ENCODE peak calls at places on chromosome 5, in six cellular contexts. One of them, this sample, is unnamed.

GRCh38 chr5:134440185-134440755 is 28.6 kb upstream of the CDKN2AIPNL start:
- DNase-seq in left ventricle myocardium inferior: no peak
- DNase-seq in WERI-Rb-1: no peak
- DNase-seq in aorta: no peak
- DNase-seq in mammary epithelial cell: no peak
- DNase-seq in SJSA1: no peak
- DNase-seq in this sample: no peak

GRCh38 chr5:120039111-120039510 is 409.8 kb downstream of the FAM170A start:
- DNase-seq in WERI-Rb-1: no peak
- DNase-seq in mammary epithelial cell: no peak
- DNase-seq in aorta: no peak
- DNase-seq in SJSA1: no peak
- DNase-seq in left ventricle myocardium inferior: no peak
- DNase-seq in this sample: no peak

GRCh38 chr5:14268738-14269137 is 125.6 kb downstream of the TRIO start:
- DNase-seq in SJSA1: no peak
- DNase-seq in left ventricle myocardium inferior: no peak
- DNase-seq in mammary epithelial cell: no peak
- DNase-seq in WERI-Rb-1: no peak
- DNase-seq in aorta: peak
- DNase-seq in this sample: no peak

GRCh38 chr5:16707869-16708192 is 91.0 kb upstream of the RETREG1 start:
- DNase-seq in mammary epithelial cell: no peak
- DNase-seq in left ventricle myocardium inferior: no peak
- DNase-seq in SJSA1: no peak
- DNase-seq in aorta: no peak
- DNase-seq in WERI-Rb-1: no peak
- DNase-seq in this sample: no peak

GRCh38 chr5:154365823-154366222 is 80.0 kb upstream of the SAP30L start:
- DNase-seq in mammary epithelial cell: peak
- DNase-seq in aorta: no peak
- DNase-seq in left ventricle myocardium inferior: no peak
- DNase-seq in SJSA1: peak
- DNase-seq in WERI-Rb-1: no peak
- DNase-seq in this sample: peak

GRCh38 chr5:72637058-72637457 is 129.8 kb upstream of the ZNF366 start:
- DNase-seq in aorta: no peak
- DNase-seq in SJSA1: no peak
- DNase-seq in left ventricle myocardium inferior: no peak
- DNase-seq in mammary epithelial cell: no peak
- DNase-seq in WERI-Rb-1: no peak
- DNase-seq in this sample: no peak

GRCh38 chr5:128574041-128574440 is 36.0 kb upstream of the FBN2 start:
- DNase-seq in SJSA1: no peak
- DNase-seq in mammary epithelial cell: peak
- DNase-seq in left ventricle myocardium inferior: no peak
- DNase-seq in WERI-Rb-1: no peak
- DNase-seq in aorta: no peak
- DNase-seq in this sample: no peak

GRCh38 chr5:169944922-169945675 is 35.2 kb downstream of the INSYN2B start:
- DNase-seq in SJSA1: peak
- DNase-seq in aorta: no peak
- DNase-seq in WERI-Rb-1: no peak
- DNase-seq in mammary epithelial cell: no peak
- DNase-seq in left ventricle myocardium inferior: no peak
- DNase-seq in this sample: no peak

GRCh38 chr5:151040211-151040747 is 19.9 kb downstream of the GPX3 start:
- DNase-seq in WERI-Rb-1: no peak
- DNase-seq in SJSA1: no peak
- DNase-seq in mammary epithelial cell: peak
- DNase-seq in aorta: no peak
- DNase-seq in left ventricle myocardium inferior: peak
- DNase-seq in this sample: peak

GRCh38 chr5:102764381-102765005 is 9.4 kb downstream of the PAM start:
- DNase-seq in aorta: no peak
- DNase-seq in WERI-Rb-1: no peak
- DNase-seq in SJSA1: no peak
- DNase-seq in left ventricle myocardium inferior: no peak
- DNase-seq in mammary epithelial cell: no peak
- DNase-seq in this sample: no peak

GRCh38 chr5:72246239-72246580 is 73.8 kb downstream of the MRPS27 start:
- DNase-seq in WERI-Rb-1: no peak
- DNase-seq in mammary epithelial cell: no peak
- DNase-seq in aorta: no peak
- DNase-seq in left ventricle myocardium inferior: no peak
- DNase-seq in SJSA1: peak
- DNase-seq in this sample: no peak

GRCh38 chr5:133932441-133933168 is 35.8 kb downstream of the C5orf15 start:
- DNase-seq in mammary epithelial cell: no peak
- DNase-seq in left ventricle myocardium inferior: no peak
- DNase-seq in aorta: no peak
- DNase-seq in WERI-Rb-1: no peak
- DNase-seq in SJSA1: no peak
- DNase-seq in this sample: no peak

GRCh38 chr5:168875839-168876238 is 296.7 kb upstream of the PANK3 start:
- DNase-seq in SJSA1: no peak
- DNase-seq in left ventricle myocardium inferior: no peak
- DNase-seq in mammary epithelial cell: no peak
- DNase-seq in WERI-Rb-1: no peak
- DNase-seq in aorta: no peak
- DNase-seq in this sample: no peak

GRCh38 chr5:103120607-103121200 is 603 bp downstream of the PPIP5K2 start:
- DNase-seq in mammary epithelial cell: peak
- DNase-seq in left ventricle myocardium inferior: no peak
- DNase-seq in aorta: no peak
- DNase-seq in WERI-Rb-1: peak
- DNase-seq in SJSA1: peak
- DNase-seq in this sample: no peak

GRCh38 chr5:176796970-176797369 is 13.4 kb upstream of the UNC5A start:
- DNase-seq in WERI-Rb-1: no peak
- DNase-seq in left ventricle myocardium inferior: no peak
- DNase-seq in mammary epithelial cell: no peak
- DNase-seq in aorta: no peak
- DNase-seq in SJSA1: no peak
- DNase-seq in this sample: no peak

GRCh38 chr5:127957183-127957582 is 126.4 kb upstream of the SLC12A2 start:
- DNase-seq in WERI-Rb-1: peak
- DNase-seq in mammary epithelial cell: peak
- DNase-seq in aorta: no peak
- DNase-seq in left ventricle myocardium inferior: peak
- DNase-seq in SJSA1: no peak
- DNase-seq in this sample: no peak

GRCh38 chr5:16792278-16793275 is 143.5 kb downstream of the MYO10 start:
- DNase-seq in left ventricle myocardium inferior: no peak
- DNase-seq in mammary epithelial cell: no peak
- DNase-seq in WERI-Rb-1: peak
- DNase-seq in SJSA1: no peak
- DNase-seq in aorta: no peak
- DNase-seq in this sample: no peak

GRCh38 chr5:177295929-177296328 is 7.6 kb downstream of the RAB24 start:
- DNase-seq in WERI-Rb-1: no peak
- DNase-seq in left ventricle myocardium inferior: no peak
- DNase-seq in aorta: no peak
- DNase-seq in mammary epithelial cell: no peak
- DNase-seq in SJSA1: no peak
- DNase-seq in this sample: no peak

GRCh38 chr5:91277093-91277626 is 106.0 kb downstream of the ARRDC3 start:
- DNase-seq in left ventricle myocardium inferior: no peak
- DNase-seq in SJSA1: no peak
- DNase-seq in mammary epithelial cell: no peak
- DNase-seq in WERI-Rb-1: no peak
- DNase-seq in aorta: no peak
- DNase-seq in this sample: no peak

GRCh38 chr5:147369742-147370374 is 135.0 kb downstream of the STK32A start:
- DNase-seq in mammary epithelial cell: no peak
- DNase-seq in WERI-Rb-1: no peak
- DNase-seq in aorta: no peak
- DNase-seq in SJSA1: peak
- DNase-seq in left ventricle myocardium inferior: no peak
- DNase-seq in this sample: no peak

GRCh38 chr5:36667826-36668225 is 61.4 kb downstream of the SLC1A3 start:
- DNase-seq in aorta: no peak
- DNase-seq in mammary epithelial cell: no peak
- DNase-seq in SJSA1: no peak
- DNase-seq in left ventricle myocardium inferior: no peak
- DNase-seq in WERI-Rb-1: no peak
- DNase-seq in this sample: no peak

GRCh38 chr5:6478793-6479192 is 30.1 kb downstream of the UBE2QL1 start:
- DNase-seq in mammary epithelial cell: no peak
- DNase-seq in left ventricle myocardium inferior: no peak
- DNase-seq in SJSA1: no peak
- DNase-seq in WERI-Rb-1: no peak
- DNase-seq in aorta: no peak
- DNase-seq in this sample: no peak
- H3K27ac ChIP-seq in mammary epithelial cell: no peak
- H3K27ac ChIP-seq in left ventricle myocardium inferior: no peak
- H3K27ac ChIP-seq in SJSA1: no peak
- H3K27ac ChIP-seq in WERI-Rb-1: no peak
- H3K27ac ChIP-seq in aorta: no peak
- H3K27ac ChIP-seq in this sample: no peak

GRCh38 chr5:181170237-181170830 is 22.9 kb downstream of the OR2V2 start:
- DNase-seq in mammary epithelial cell: no peak
- DNase-seq in WERI-Rb-1: no peak
- DNase-seq in left ventricle myocardium inferior: no peak
- DNase-seq in aorta: no peak
- DNase-seq in SJSA1: no peak
- DNase-seq in this sample: no peak

GRCh38 chr5:181167814-181168488 is 20.6 kb downstream of the OR2V2 start:
- DNase-seq in left ventricle myocardium inferior: no peak
- DNase-seq in aorta: no peak
- DNase-seq in mammary epithelial cell: no peak
- DNase-seq in SJSA1: no peak
- DNase-seq in WERI-Rb-1: peak
- DNase-seq in this sample: no peak

GRCh38 chr5:181168595-181169118 is 21.3 kb downstream of the OR2V2 start:
- DNase-seq in aorta: no peak
- DNase-seq in WERI-Rb-1: no peak
- DNase-seq in left ventricle myocardium inferior: no peak
- DNase-seq in mammary epithelial cell: no peak
- DNase-seq in SJSA1: no peak
- DNase-seq in this sample: no peak

GRCh38 chr5:181164076-181164952 is 16.9 kb downstream of the OR2V2 start:
- DNase-seq in SJSA1: no peak
- DNase-seq in WERI-Rb-1: no peak
- DNase-seq in mammary epithelial cell: no peak
- DNase-seq in aorta: no peak
- DNase-seq in left ventricle myocardium inferior: no peak
- DNase-seq in this sample: no peak

GRCh38 chr5:181166812-181167733 is 19.7 kb downstream of the OR2V2 start:
- DNase-seq in WERI-Rb-1: no peak
- DNase-seq in mammary epithelial cell: no peak
- DNase-seq in left ventricle myocardium inferior: no peak
- DNase-seq in aorta: no peak
- DNase-seq in SJSA1: no peak
- DNase-seq in this sample: no peak
- H3K27ac ChIP-seq in WERI-Rb-1: no peak
- H3K27ac ChIP-seq in mammary epithelial cell: no peak
- H3K27ac ChIP-seq in left ventricle myocardium inferior: no peak
- H3K27ac ChIP-seq in aorta: no peak
- H3K27ac ChIP-seq in SJSA1: no peak
- H3K27ac ChIP-seq in this sample: no peak

GRCh38 chr5:73963021-73963420 is 337.0 kb downstream of the ARHGEF28 start:
- DNase-seq in mammary epithelial cell: peak
- DNase-seq in left ventricle myocardium inferior: no peak
- DNase-seq in WERI-Rb-1: no peak
- DNase-seq in SJSA1: no peak
- DNase-seq in aorta: no peak
- DNase-seq in this sample: no peak
- H3K27ac ChIP-seq in mammary epithelial cell: no peak
- H3K27ac ChIP-seq in left ventricle myocardium inferior: no peak
- H3K27ac ChIP-seq in WERI-Rb-1: no peak
- H3K27ac ChIP-seq in SJSA1: no peak
- H3K27ac ChIP-seq in aorta: no peak
- H3K27ac ChIP-seq in this sample: no peak

DNA sequence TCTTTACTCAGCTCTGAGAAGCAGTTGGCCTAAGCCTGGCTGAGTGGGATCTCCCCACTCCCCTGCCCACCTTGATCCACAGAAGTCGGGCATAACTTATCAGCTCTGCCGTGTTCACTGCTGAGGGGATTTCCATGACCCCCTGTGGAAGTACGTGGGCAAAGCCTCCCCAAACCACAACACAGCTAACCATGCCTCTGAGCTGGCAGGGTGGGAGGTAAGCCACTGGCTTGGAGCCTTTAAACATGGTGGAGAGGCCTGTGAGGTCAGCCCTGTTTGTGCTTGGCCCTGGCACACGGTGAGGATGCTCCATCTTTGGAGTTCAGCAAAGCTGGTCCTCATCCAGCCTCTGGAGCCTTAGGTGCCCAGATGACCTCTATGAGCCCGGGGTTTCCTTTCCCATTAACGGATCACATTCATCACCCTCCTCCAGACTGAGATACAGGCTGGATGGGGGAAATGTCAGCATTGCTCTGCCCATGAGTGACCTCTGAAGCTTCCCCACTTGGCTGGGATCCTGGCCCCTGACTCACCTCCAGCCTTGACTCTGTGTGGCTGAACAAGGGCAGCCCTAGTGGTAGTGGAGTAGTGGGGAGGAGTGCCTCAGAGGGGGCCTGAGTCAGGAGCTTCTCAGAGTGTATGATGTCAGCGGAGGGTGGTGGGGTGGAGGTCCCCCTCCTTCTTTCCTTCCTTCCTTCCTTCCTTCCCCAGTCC is 6.2 kb downstream of the PDLIM4 start:
- DNase-seq in aorta: peak
- DNase-seq in SJSA1: peak
- DNase-seq in left ventricle myocardium inferior: no peak
- DNase-seq in WERI-Rb-1: peak
- DNase-seq in mammary epithelial cell: peak
- DNase-seq in this sample: no peak
- H3K27ac ChIP-seq in aorta: no peak
- H3K27ac ChIP-seq in SJSA1: peak
- H3K27ac ChIP-seq in left ventricle myocardium inferior: peak
- H3K27ac ChIP-seq in WERI-Rb-1: no peak
- H3K27ac ChIP-seq in mammary epithelial cell: peak
- H3K27ac ChIP-seq in this sample: peak

DNA sequence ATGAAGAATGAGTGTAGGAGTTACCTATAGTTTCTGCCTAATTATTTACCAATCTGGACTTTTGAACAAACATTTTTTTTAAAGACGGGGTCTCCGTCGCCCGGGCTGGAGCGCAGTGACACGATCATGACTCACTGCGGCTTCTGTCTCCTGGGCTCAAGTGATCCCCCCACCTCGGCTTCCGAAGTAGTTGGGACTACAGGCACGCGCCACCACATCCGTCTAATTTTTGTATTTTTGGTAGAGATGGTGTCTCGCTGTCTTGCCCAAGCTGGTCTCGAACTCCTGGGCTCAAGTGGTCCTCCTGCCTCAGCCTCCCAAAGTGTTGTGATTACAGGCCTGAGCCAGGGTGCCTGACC is 1.5 kb downstream of the CTNNA1 start:
- DNase-seq in mammary epithelial cell: peak
- DNase-seq in WERI-Rb-1: no peak
- DNase-seq in SJSA1: no peak
- DNase-seq in left ventricle myocardium inferior: no peak
- DNase-seq in aorta: no peak
- DNase-seq in this sample: no peak
- H3K27ac ChIP-seq in mammary epithelial cell: peak
- H3K27ac ChIP-seq in WERI-Rb-1: no peak
- H3K27ac ChIP-seq in SJSA1: peak
- H3K27ac ChIP-seq in left ventricle myocardium inferior: peak
- H3K27ac ChIP-seq in aorta: no peak
- H3K27ac ChIP-seq in this sample: peak